ENCODE peak calls at places on chromosomes 6 and 20, in nine cellular contexts. N is ovary; M is activated CD4-positive, CD25-positive, alpha-beta regulatory T cell; Y is HCEC 1CT; J is activated CD4-positive, alpha-beta T cell treated with anti-CD3 and anti-CD28 coated beads, Interleukin-2, amount 50 U/mL, for 4 hours; O is kidney glomerular epithelial cell; Q is effector CD4-positive, alpha-beta T cell; I is stimulated activated naive B cell treated with anti-CD40 and anti-IgM and Interleukin-4, amounts not matched to agents 10 μg/mL and 1 μg/mL and 100 μg/mL, for 72 hours; F is T-helper 1 cell. H is an unnamed sample.

GRCh38 chr20:50792708-50793574 is 1.9 kb upstream of the BCAS4 start:
- DNase-seq in N (no peak), Y (no peak), O (no peak), F (no peak), I (no peak), M (no peak), Q (no peak), J (no peak), H (no peak)

GRCh38 chr6:134727068-134727467 is 222.8 kb downstream of the ALDH8A1 start:
- DNase-seq in J (no peak), N (no peak), O (no peak), Y (no peak), I (no peak), Q (no peak), M (no peak), F (no peak), H (no peak)

GRCh38 chr20:3630429-3630828 is 32.8 kb downstream of the GFRA4 start:
- DNase-seq in M (no peak), J (no peak), O (no peak), I (no peak), Q (no peak), Y (no peak), F (no peak), N (no peak), H (no peak)

GRCh38 chr6:57267586-57268293 is 45.6 kb upstream of the RAB23 start:
- DNase-seq in Q (peak), I (no peak), J (peak), Y (peak), F (peak), M (no peak), O (peak), N (no peak), H (peak)

GRCh38 chr6:116969211-116969863 is 92.3 kb downstream of the RFX6 start:
- DNase-seq in J (no peak), I (no peak), Q (no peak), M (no peak), F (no peak), N (no peak), Y (peak), O (peak), H (no peak)

GRCh38 chr6:158909938-158910337 is 90.1 kb downstream of the RSPH3 start:
- DNase-seq in J (no peak), I (no peak), M (no peak), F (no peak), Y (no peak), Q (no peak), O (no peak), N (no peak), H (peak)

GRCh38 chr6:97019315-97019714 is 94.8 kb downstream of the KLHL32 start:
- DNase-seq in O (no peak), F (no peak), Q (no peak), M (no peak), J (no peak), N (no peak), Y (no peak), I (no peak), H (no peak)

GRCh38 chr6:142570221-142570671 is 268.4 kb downstream of the ADGRG6 start:
- DNase-seq in M (no peak), F (no peak), Y (peak), I (no peak), Q (no peak), J (no peak), O (peak), N (no peak), H (no peak)

GRCh38 chr20:57584768-57585461 is 24.0 kb downstream of the PCK1 start:
- DNase-seq in M (no peak), Q (no peak), N (no peak), F (no peak), O (no peak), I (no peak), J (no peak), Y (no peak), H (no peak)

GRCh38 chr6:37512400-37512958 is 12.8 kb upstream of the CCDC167 start:
- DNase-seq in I (no peak), O (no peak), Q (no peak), Y (no peak), J (no peak), N (no peak), M (no peak), F (no peak), H (no peak)

GRCh38 chr6:3568396-3569082 is 111.7 kb upstream of the SLC22A23 start:
- DNase-seq in M (no peak), O (no peak), Q (no peak), Y (no peak), J (no peak), N (no peak), F (no peak), I (no peak), H (no peak)

GRCh38 chr6:17820055-17820454 is 113.3 kb upstream of the NUP153 start:
- DNase-seq in I (no peak), J (no peak), Q (no peak), N (no peak), Y (no peak), O (no peak), F (no peak), M (no peak), H (no peak)

GRCh38 chr6:15285682-15286294 is 39.9 kb downstream of the JARID2 start:
- DNase-seq in Y (no peak), J (no peak), I (no peak), F (no peak), M (no peak), N (no peak), Q (no peak), O (no peak), H (no peak)

GRCh38 chr6:36347635-36348034 is 10.9 kb upstream of the BNIP5 start:
- DNase-seq in O (no peak), N (no peak), M (no peak), Q (no peak), Y (no peak), J (no peak), I (no peak), F (no peak), H (no peak)

GRCh38 chr6:91786474-91787184 is 1199.8 kb upstream of the MAP3K7 start:
- DNase-seq in O (no peak), N (no peak), M (no peak), F (no peak), Y (no peak), I (no peak), J (no peak), Q (no peak), H (no peak)

GRCh38 chr20:19976595-19977372 is 40.4 kb upstream of the NAA20 start:
- DNase-seq in Q (no peak), Y (peak), N (peak), F (no peak), J (no peak), O (peak), I (no peak), M (no peak), H (no peak)

GRCh38 chr6:168186438-168186837 is 107.4 kb upstream of the FRMD1 start:
- DNase-seq in J (no peak), O (no peak), I (no peak), N (no peak), M (no peak), Q (no peak), Y (no peak), F (no peak), H (no peak)